ENCODE peak calls at places on chromosomes 16 and 17, in six cellular contexts. One of them, this sample, is unnamed.

GRCh38 chr17:66580178-66580577 is 254.7 kb upstream of the CACNG5 start:
- DNase-seq in activated CD8-positive, alpha-beta T cell treated with anti-CD3 and anti-CD28 coated beads for 36 hours: no peak
- DNase-seq in psoas muscle: no peak
- DNase-seq in lower leg skin: no peak
- DNase-seq in sigmoid colon: peak; percentile 79
- DNase-seq in fibroblast of the aortic adventitia: peak; percentile 59
- DNase-seq in this sample: no peak

GRCh38 chr17:73476890-73477350 is 165.1 kb upstream of the CDC42EP4 start:
- DNase-seq in lower leg skin: no peak
- DNase-seq in psoas muscle: no peak
- DNase-seq in fibroblast of the aortic adventitia: no peak
- DNase-seq in sigmoid colon: no peak
- DNase-seq in activated CD8-positive, alpha-beta T cell treated with anti-CD3 and anti-CD28 coated beads for 36 hours: no peak
- DNase-seq in this sample: no peak

GRCh38 chr17:9051561-9051960 is 30.3 kb downstream of the NTN1 start:
- DNase-seq in fibroblast of the aortic adventitia: no peak
- DNase-seq in psoas muscle: no peak
- DNase-seq in activated CD8-positive, alpha-beta T cell treated with anti-CD3 and anti-CD28 coated beads for 36 hours: no peak
- DNase-seq in sigmoid colon: no peak
- DNase-seq in lower leg skin: no peak
- DNase-seq in this sample: no peak

GRCh38 chr17:73863761-73864535 is 219.7 kb upstream of the SDK2 start:
- DNase-seq in fibroblast of the aortic adventitia: no peak
- DNase-seq in psoas muscle: no peak
- DNase-seq in lower leg skin: no peak
- DNase-seq in sigmoid colon: no peak
- DNase-seq in activated CD8-positive, alpha-beta T cell treated with anti-CD3 and anti-CD28 coated beads for 36 hours: no peak
- DNase-seq in this sample: no peak

GRCh38 chr17:51044964-51045363 is 75.7 kb downstream of the SPAG9 start:
- DNase-seq in sigmoid colon: no peak
- DNase-seq in psoas muscle: no peak
- DNase-seq in activated CD8-positive, alpha-beta T cell treated with anti-CD3 and anti-CD28 coated beads for 36 hours: no peak
- DNase-seq in lower leg skin: no peak
- DNase-seq in fibroblast of the aortic adventitia: no peak
- DNase-seq in this sample: no peak

GRCh38 chr17:82787081-82787848 is 35.4 kb downstream of the TBCD start:
- DNase-seq in psoas muscle: peak; percentile 95
- DNase-seq in lower leg skin: peak; percentile 94
- DNase-seq in activated CD8-positive, alpha-beta T cell treated with anti-CD3 and anti-CD28 coated beads for 36 hours: no peak
- DNase-seq in sigmoid colon: peak; percentile 80
- DNase-seq in fibroblast of the aortic adventitia: peak; percentile 96
- DNase-seq in this sample: no peak

GRCh38 chr16:10080031-10080772 is 102.0 kb downstream of the GRIN2A start:
- DNase-seq in activated CD8-positive, alpha-beta T cell treated with anti-CD3 and anti-CD28 coated beads for 36 hours: no peak
- DNase-seq in sigmoid colon: peak; percentile 73
- DNase-seq in lower leg skin: no peak
- DNase-seq in fibroblast of the aortic adventitia: peak; percentile 93
- DNase-seq in psoas muscle: no peak
- DNase-seq in this sample: no peak

GRCh38 chr16:89793955-89794354 is 22.5 kb downstream of the FANCA start:
- DNase-seq in activated CD8-positive, alpha-beta T cell treated with anti-CD3 and anti-CD28 coated beads for 36 hours: no peak
- DNase-seq in fibroblast of the aortic adventitia: no peak
- DNase-seq in lower leg skin: no peak
- DNase-seq in psoas muscle: no peak
- DNase-seq in sigmoid colon: no peak
- DNase-seq in this sample: no peak

GRCh38 chr17:17297217-17297616 is 6.0 kb upstream of the NT5M start:
- DNase-seq in fibroblast of the aortic adventitia: no peak
- DNase-seq in sigmoid colon: no peak
- DNase-seq in psoas muscle: no peak
- DNase-seq in lower leg skin: no peak
- DNase-seq in activated CD8-positive, alpha-beta T cell treated with anti-CD3 and anti-CD28 coated beads for 36 hours: no peak
- DNase-seq in this sample: no peak

GRCh38 chr16:74623214-74623842 is 16.4 kb upstream of the GLG1 start:
- DNase-seq in sigmoid colon: no peak
- DNase-seq in lower leg skin: peak; percentile 40
- DNase-seq in fibroblast of the aortic adventitia: peak; percentile 68
- DNase-seq in psoas muscle: no peak
- DNase-seq in activated CD8-positive, alpha-beta T cell treated with anti-CD3 and anti-CD28 coated beads for 36 hours: no peak
- DNase-seq in this sample: peak; percentile 31

GRCh38 chr17:80358131-80358530 is 56.8 kb upstream of the ENDOV start:
- DNase-seq in sigmoid colon: peak; percentile 40
- DNase-seq in activated CD8-positive, alpha-beta T cell treated with anti-CD3 and anti-CD28 coated beads for 36 hours: no peak
- DNase-seq in fibroblast of the aortic adventitia: no peak
- DNase-seq in lower leg skin: no peak
- DNase-seq in psoas muscle: no peak
- DNase-seq in this sample: no peak

GRCh38 chr16:48496571-48497095 is 111.4 kb upstream of the SIAH1 start:
- DNase-seq in psoas muscle: no peak
- DNase-seq in fibroblast of the aortic adventitia: no peak
- DNase-seq in activated CD8-positive, alpha-beta T cell treated with anti-CD3 and anti-CD28 coated beads for 36 hours: no peak
- DNase-seq in lower leg skin: peak; percentile 82
- DNase-seq in sigmoid colon: no peak
- DNase-seq in this sample: no peak

GRCh38 chr17:17728550-17729251 is 47.4 kb downstream of the RAI1 start:
- DNase-seq in activated CD8-positive, alpha-beta T cell treated with anti-CD3 and anti-CD28 coated beads for 36 hours: no peak
- DNase-seq in sigmoid colon: no peak
- DNase-seq in fibroblast of the aortic adventitia: no peak
- DNase-seq in psoas muscle: no peak
- DNase-seq in lower leg skin: no peak
- DNase-seq in this sample: no peak

GRCh38 chr17:79907217-79907715 is 68.0 kb upstream of the CBX4 start:
- DNase-seq in fibroblast of the aortic adventitia: no peak
- DNase-seq in activated CD8-positive, alpha-beta T cell treated with anti-CD3 and anti-CD28 coated beads for 36 hours: no peak
- DNase-seq in sigmoid colon: no peak
- DNase-seq in lower leg skin: no peak
- DNase-seq in psoas muscle: no peak
- DNase-seq in this sample: no peak

GRCh38 chr16:49788505-49788904 is 67.4 kb downstream of the ZNF423 start:
- DNase-seq in activated CD8-positive, alpha-beta T cell treated with anti-CD3 and anti-CD28 coated beads for 36 hours: no peak
- DNase-seq in lower leg skin: no peak
- DNase-seq in sigmoid colon: no peak
- DNase-seq in psoas muscle: peak; percentile 72
- DNase-seq in fibroblast of the aortic adventitia: peak; percentile 30
- DNase-seq in this sample: no peak

GRCh38 chr17:57604771-57605733 is 140.0 kb downstream of the CCDC182 start:
- DNase-seq in lower leg skin: no peak
- DNase-seq in sigmoid colon: peak; percentile 84
- DNase-seq in activated CD8-positive, alpha-beta T cell treated with anti-CD3 and anti-CD28 coated beads for 36 hours: peak; percentile 74
- DNase-seq in psoas muscle: peak; percentile 67
- DNase-seq in fibroblast of the aortic adventitia: peak; percentile 51
- DNase-seq in this sample: peak; percentile 56

GRCh38 chr17:48236681-48237134 is 129.1 kb downstream of the SNX11 start:
- DNase-seq in fibroblast of the aortic adventitia: peak; percentile 95
- DNase-seq in psoas muscle: no peak
- DNase-seq in sigmoid colon: no peak
- DNase-seq in lower leg skin: no peak
- DNase-seq in activated CD8-positive, alpha-beta T cell treated with anti-CD3 and anti-CD28 coated beads for 36 hours: no peak
- DNase-seq in this sample: no peak

GRCh38 chr16:10520869-10521578 is 59.4 kb downstream of the EMP2 start:
- DNase-seq in psoas muscle: no peak
- DNase-seq in activated CD8-positive, alpha-beta T cell treated with anti-CD3 and anti-CD28 coated beads for 36 hours: no peak
- DNase-seq in sigmoid colon: no peak
- DNase-seq in fibroblast of the aortic adventitia: no peak
- DNase-seq in lower leg skin: no peak
- DNase-seq in this sample: no peak

GRCh38 chr16:78094166-78094565 is 5.3 kb upstream of the WWOX start:
- DNase-seq in activated CD8-positive, alpha-beta T cell treated with anti-CD3 and anti-CD28 coated beads for 36 hours: no peak
- DNase-seq in psoas muscle: no peak
- DNase-seq in lower leg skin: no peak
- DNase-seq in sigmoid colon: no peak
- DNase-seq in fibroblast of the aortic adventitia: no peak
- DNase-seq in this sample: no peak
- TF ChIP-seq CTCF in activated CD8-positive, alpha-beta T cell treated with anti-CD3 and anti-CD28 coated beads for 36 hours: no peak
- TF ChIP-seq CTCF in psoas muscle: peak; percentile 22
- TF ChIP-seq CTCF in lower leg skin: no peak
- TF ChIP-seq CTCF in sigmoid colon: no peak
- TF ChIP-seq CTCF in fibroblast of the aortic adventitia: no peak
- TF ChIP-seq CTCF in this sample: no peak

DNA sequence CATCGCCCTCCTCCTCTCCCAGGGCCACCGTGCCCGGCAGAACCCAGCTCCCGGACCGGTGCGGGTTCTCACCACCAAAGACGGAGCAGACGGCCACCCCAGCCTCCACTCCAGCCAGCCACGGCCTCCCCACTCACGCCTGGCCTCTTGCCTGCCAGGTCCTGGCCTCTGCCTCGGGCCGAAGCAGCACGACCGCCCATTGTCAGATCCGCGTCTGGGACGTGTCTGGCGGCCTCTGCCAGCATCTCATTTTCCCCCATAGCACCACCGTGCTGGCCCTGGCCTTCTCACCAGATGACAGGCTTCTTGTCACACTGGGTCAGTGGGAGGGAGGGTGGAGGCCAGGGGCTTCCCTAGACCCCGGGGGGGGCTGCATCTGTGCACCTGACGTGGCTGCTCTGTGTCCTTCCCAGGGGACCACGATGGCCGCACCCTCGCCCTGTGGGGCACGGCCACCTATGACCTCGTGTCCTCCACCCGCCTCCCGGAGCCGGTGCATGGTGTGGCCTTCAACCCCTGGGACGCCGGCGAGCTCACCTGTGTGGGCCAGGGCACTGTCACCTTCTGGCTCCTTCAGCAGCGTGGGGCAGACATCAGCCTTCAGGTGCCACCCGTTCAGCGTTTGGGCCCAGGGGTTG is 6.6 kb upstream of the RHOT2 start:
- DNase-seq in fibroblast of the aortic adventitia: no peak
- DNase-seq in psoas muscle: no peak
- DNase-seq in lower leg skin: no peak
- DNase-seq in sigmoid colon: no peak
- DNase-seq in activated CD8-positive, alpha-beta T cell treated with anti-CD3 and anti-CD28 coated beads for 36 hours: no peak
- DNase-seq in this sample: no peak
- TF ChIP-seq CTCF in fibroblast of the aortic adventitia: no peak
- TF ChIP-seq CTCF in psoas muscle: no peak
- TF ChIP-seq CTCF in lower leg skin: no peak
- TF ChIP-seq CTCF in sigmoid colon: peak; percentile 2
- TF ChIP-seq CTCF in activated CD8-positive, alpha-beta T cell treated with anti-CD3 and anti-CD28 coated beads for 36 hours: no peak
- TF ChIP-seq CTCF in this sample: no peak

DNA sequence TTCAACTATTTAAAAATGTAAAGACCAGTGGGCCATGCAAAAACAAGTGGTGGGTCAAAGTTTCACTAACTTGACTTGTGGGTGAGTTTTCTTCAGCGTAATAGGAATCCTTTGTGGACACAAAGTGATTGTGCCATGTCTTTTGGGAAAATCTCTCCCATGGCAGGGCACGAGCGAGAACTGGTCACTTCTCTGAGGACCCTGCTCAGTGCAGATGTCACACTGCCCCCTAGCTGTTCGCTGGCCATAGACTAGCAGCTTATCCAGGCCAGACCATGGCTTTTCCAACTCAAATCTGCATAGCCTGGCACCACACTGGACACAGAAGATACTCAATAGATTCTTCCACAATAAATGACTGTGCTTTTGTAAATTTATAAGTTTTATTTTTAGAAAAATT is 306.0 kb upstream of the CCL2 start:
- DNase-seq in sigmoid colon: no peak
- DNase-seq in lower leg skin: peak; percentile 42
- DNase-seq in activated CD8-positive, alpha-beta T cell treated with anti-CD3 and anti-CD28 coated beads for 36 hours: no peak
- DNase-seq in fibroblast of the aortic adventitia: no peak
- DNase-seq in psoas muscle: no peak
- DNase-seq in this sample: no peak
- TF ChIP-seq CTCF in sigmoid colon: no peak
- TF ChIP-seq CTCF in lower leg skin: no peak
- TF ChIP-seq CTCF in activated CD8-positive, alpha-beta T cell treated with anti-CD3 and anti-CD28 coated beads for 36 hours: no peak
- TF ChIP-seq CTCF in fibroblast of the aortic adventitia: no peak
- TF ChIP-seq CTCF in psoas muscle: no peak
- TF ChIP-seq CTCF in this sample: peak; percentile 20

GRCh38 chr16:88593064-88593463 is 22.9 kb downstream of the ZC3H18 start:
- DNase-seq in psoas muscle: peak; percentile 38
- DNase-seq in activated CD8-positive, alpha-beta T cell treated with anti-CD3 and anti-CD28 coated beads for 36 hours: no peak
- DNase-seq in fibroblast of the aortic adventitia: no peak
- DNase-seq in sigmoid colon: no peak
- DNase-seq in lower leg skin: no peak
- DNase-seq in this sample: no peak
- TF ChIP-seq CTCF in psoas muscle: no peak
- TF ChIP-seq CTCF in activated CD8-positive, alpha-beta T cell treated with anti-CD3 and anti-CD28 coated beads for 36 hours: no peak
- TF ChIP-seq CTCF in fibroblast of the aortic adventitia: no peak
- TF ChIP-seq CTCF in sigmoid colon: no peak
- TF ChIP-seq CTCF in lower leg skin: no peak
- TF ChIP-seq CTCF in this sample: no peak

DNA sequence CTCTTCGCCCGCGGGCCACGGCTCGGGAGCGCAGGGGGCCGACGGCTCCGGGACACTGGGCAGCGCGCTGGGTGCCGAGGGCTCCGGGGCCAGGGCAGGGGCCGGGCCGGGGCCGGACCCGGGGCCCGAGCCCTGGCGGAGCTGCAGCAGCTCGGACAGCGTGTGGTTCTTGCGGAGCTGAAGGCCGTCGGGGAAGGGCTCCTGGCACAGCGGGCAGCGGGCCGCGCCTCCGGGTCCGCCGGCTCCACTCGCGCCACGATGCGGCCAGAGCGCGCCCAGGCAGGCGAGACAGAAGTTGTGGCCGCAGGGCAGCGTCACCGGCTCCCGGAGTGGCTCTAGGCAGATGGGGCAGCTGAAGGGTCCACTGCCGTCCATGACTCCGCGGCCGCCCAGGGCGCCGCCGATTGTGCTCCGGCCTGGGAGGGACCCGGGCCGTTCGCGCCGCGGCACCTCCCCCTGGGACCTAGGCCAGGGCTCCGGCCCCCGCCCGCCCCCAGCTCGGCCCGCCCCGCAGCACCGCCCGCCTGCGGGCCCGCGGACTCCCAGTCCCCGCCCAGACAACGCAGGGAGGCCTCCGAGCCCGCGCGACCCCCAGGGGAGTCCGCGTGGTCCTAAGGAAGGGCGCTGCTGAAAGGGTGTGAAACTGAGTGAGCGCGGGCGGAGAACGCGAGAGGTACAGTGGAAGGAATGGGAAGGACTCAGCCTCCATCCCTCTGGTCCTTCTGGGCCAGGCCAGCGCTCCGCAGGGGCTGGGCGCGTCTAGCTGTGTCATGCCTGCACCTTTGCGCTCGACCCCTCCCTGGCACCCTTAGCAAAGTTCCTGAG is at the start of gene TRIM47:
- DNase-seq in sigmoid colon: peak; percentile 91
- DNase-seq in fibroblast of the aortic adventitia: peak; percentile 72
- DNase-seq in lower leg skin: peak; percentile 94
- DNase-seq in psoas muscle: peak; percentile 83
- DNase-seq in activated CD8-positive, alpha-beta T cell treated with anti-CD3 and anti-CD28 coated beads for 36 hours: peak; percentile 60
- DNase-seq in this sample: peak; percentile 60
- TF ChIP-seq CTCF in sigmoid colon: peak; percentile 40
- TF ChIP-seq CTCF in fibroblast of the aortic adventitia: peak; percentile 37
- TF ChIP-seq CTCF in lower leg skin: no peak
- TF ChIP-seq CTCF in psoas muscle: no peak
- TF ChIP-seq CTCF in activated CD8-positive, alpha-beta T cell treated with anti-CD3 and anti-CD28 coated beads for 36 hours: no peak
- TF ChIP-seq CTCF in this sample: no peak

DNA sequence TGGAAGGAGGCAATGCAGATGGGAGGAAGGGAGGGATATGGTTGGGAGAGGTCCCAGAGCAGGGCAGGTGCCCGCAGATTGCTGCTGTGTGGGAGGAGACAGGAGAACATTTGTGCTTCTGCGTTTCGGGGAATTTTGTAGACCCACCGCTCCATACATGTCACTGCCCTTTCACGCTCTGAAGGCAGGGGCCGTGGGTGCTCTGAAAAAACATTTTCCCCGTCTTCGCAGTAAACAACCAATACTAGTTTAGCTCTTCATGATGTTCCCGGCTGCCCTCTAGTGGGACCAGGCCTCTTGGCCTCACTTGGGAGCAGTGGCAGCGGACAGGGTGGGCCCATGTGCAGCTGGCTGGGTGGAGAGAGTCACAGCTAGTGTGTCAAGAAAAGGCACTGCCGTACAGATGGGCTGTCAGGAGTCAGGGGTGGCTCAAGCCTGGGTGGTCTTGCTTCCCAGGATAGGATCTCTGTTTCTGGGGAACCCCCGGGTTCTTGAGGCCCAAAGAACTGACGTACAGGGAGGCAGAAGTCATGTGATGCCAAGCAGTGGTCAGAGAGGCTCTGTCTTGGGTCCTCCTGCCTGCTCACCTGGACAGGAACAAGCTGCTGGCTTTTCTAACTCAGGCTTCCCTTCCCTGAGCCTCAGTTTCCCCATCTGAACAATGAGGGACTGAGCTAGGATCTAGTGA is 46.5 kb upstream of the CPNE2 start:
- DNase-seq in lower leg skin: peak; percentile 94
- DNase-seq in sigmoid colon: peak; percentile 84
- DNase-seq in activated CD8-positive, alpha-beta T cell treated with anti-CD3 and anti-CD28 coated beads for 36 hours: peak; percentile 77
- DNase-seq in psoas muscle: peak; percentile 82
- DNase-seq in fibroblast of the aortic adventitia: peak; percentile 63
- DNase-seq in this sample: peak; percentile 71
- TF ChIP-seq CTCF in lower leg skin: no peak
- TF ChIP-seq CTCF in sigmoid colon: peak; percentile 58
- TF ChIP-seq CTCF in activated CD8-positive, alpha-beta T cell treated with anti-CD3 and anti-CD28 coated beads for 36 hours: no peak
- TF ChIP-seq CTCF in psoas muscle: peak; percentile 59
- TF ChIP-seq CTCF in fibroblast of the aortic adventitia: peak; percentile 77
- TF ChIP-seq CTCF in this sample: peak; percentile 89

This sample was measured in GM20000.